ENCODE peak calls at places on chromosomes 3 and 15, in five cellular contexts. U, J, K, Y and X are unnamed samples.

GRCh38 chr15:91694829-91695205 is 158.7 kb upstream of the SLCO3A1 start:
- DNase-seq in U (peak), J (no peak), K (peak), Y (peak), X (peak)

GRCh38 chr3:171376125-171376947 is 83.9 kb downstream of the TNIK start:
- DNase-seq in U (peak), J (no peak), K (peak), Y (peak), X (peak)

GRCh38 chr3:188656196-188656982 is 502.4 kb downstream of the LPP start:
- DNase-seq in U (peak), J (peak), K (peak), Y (peak), X (no peak)

GRCh38 chr3:124951511-124952390 is 17.2 kb upstream of the MUC13 start:
- DNase-seq in U (peak), J (no peak), K (peak), Y (peak), X (no peak)

GRCh38 chr3:149494022-149494758 is 19.7 kb downstream of the TM4SF4 start:
- DNase-seq in U (peak), J (no peak), K (peak), Y (peak), X (peak)

GRCh38 chr3:156513619-156514018 is 41.3 kb downstream of the SSR3 start:
- DNase-seq in U (peak), J (no peak), K (no peak), Y (no peak), X (no peak)

GRCh38 chr15:77515613-77516012 is 94.9 kb downstream of the HMG20A start:
- DNase-seq in U (no peak), J (no peak), K (no peak), Y (no peak), X (no peak)

GRCh38 chr3:134104031-134104430 is 74.3 kb upstream of the SLCO2A1 start:
- DNase-seq in U (peak), J (no peak), K (no peak), Y (peak), X (no peak)

GRCh38 chr3:114649331-114649730 is 355.5 kb downstream of the TIGIT start:
- DNase-seq in U (peak), J (no peak), K (peak), Y (peak), X (no peak)

GRCh38 chr15:80309769-80310384 is 57.9 kb upstream of the CTXND1 start:
- DNase-seq in U (peak), J (peak), K (peak), Y (peak), X (peak)

GRCh38 chr3:123246846-123247245 is 45.1 kb downstream of the SEC22A start:
- DNase-seq in U (no peak), J (no peak), K (no peak), Y (no peak), X (no peak)

GRCh38 chr3:57826286-57826951 is 70.3 kb downstream of the SLMAP start:
- DNase-seq in U (peak), J (no peak), K (no peak), Y (no peak), X (no peak)

GRCh38 chr3:66722675-66723074 is 221.9 kb upstream of the LRIG1 start:
- DNase-seq in U (peak), J (no peak), K (peak), Y (no peak), X (peak)

GRCh38 chr15:74866090-74866489 is 7.1 kb downstream of the SCAMP2 start:
- DNase-seq in U (peak), J (peak), K (peak), Y (peak), X (peak)

GRCh38 chr15:78055923-78056713 is 21.4 kb downstream of the TBC1D2B start:
- DNase-seq in U (peak), J (no peak), K (no peak), Y (peak), X (peak)

DNA sequence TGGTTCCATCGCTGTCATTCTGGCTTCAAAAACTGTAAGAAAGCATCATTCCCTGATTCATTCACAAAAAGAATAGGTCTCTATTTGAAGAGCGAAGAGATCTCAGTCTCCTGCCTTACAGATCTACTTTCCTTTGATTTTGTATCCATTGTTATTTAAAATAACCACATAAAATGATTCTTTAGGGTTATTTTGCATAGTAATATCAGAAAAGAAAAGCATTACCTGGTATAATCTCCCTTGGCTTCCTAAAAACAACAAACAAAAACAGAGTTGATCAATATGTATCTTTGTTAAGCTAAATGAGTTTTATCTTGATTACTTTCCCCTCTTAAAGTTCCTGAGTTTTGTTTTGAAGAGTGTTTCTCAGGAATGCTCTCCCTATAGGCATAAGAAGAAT is 126.6 kb upstream of the LMOD3 start:
- DNase-seq in U (no peak), J (no peak), K (no peak), Y (no peak), X (no peak)
- H3K4me3 ChIP-seq in U (no peak), J (peak), K (no peak), Y (no peak), X (no peak)

GRCh38 chr3:192611411-192611810 is 115.9 kb downstream of the FGF12 start:
- DNase-seq in U (no peak), J (no peak), K (no peak), Y (no peak), X (no peak)
- H3K4me3 ChIP-seq in U (no peak), J (no peak), K (no peak), Y (no peak), X (no peak)

GRCh38 chr15:51939216-51939615 is 32.4 kb downstream of the LEO1 start:
- DNase-seq in U (peak), J (no peak), K (peak), Y (no peak), X (no peak)

GRCh38 chr15:51938286-51938685 is 33.3 kb downstream of the LEO1 start:
- DNase-seq in U (no peak), J (no peak), K (no peak), Y (peak), X (no peak)

GRCh38 chr15:51931638-51932037 is 39.9 kb downstream of the LEO1 start:
- DNase-seq in U (peak), J (no peak), K (peak), Y (peak), X (peak)

GRCh38 chr15:51936119-51936478 is 35.5 kb downstream of the LEO1 start:
- DNase-seq in U (no peak), J (no peak), K (no peak), Y (no peak), X (no peak)

DNA sequence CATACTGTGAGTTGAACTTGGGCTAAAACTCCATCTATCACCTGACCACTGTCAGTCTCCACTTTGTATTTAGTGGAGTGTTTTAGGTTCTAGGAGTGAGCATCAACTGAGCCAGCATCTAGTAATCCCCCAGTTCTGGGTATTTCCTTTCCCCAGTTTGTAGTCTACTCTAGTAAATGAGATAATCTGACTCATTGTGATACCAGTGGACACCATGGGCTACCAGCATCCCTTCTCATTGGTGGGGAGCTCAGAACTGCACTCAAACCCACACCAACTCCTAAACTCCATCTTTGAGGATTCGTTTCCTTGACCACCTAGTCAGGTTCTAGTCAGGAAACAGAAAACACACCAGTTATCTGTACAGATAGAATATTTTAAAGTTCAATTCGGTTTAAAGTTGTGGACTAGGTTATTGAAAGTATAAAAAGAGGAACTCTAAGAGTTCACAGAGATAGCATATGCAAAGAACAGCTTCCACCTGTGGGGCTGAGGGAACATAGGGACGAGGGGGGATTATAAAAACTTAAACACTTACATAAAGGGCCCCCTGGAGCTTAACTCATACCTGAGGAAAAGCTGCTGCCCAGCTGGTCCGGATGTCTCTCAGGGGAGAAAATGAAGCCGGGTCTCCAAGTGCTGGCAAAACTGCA is 36.0 kb downstream of the LEO1 start:
- DNase-seq in U (no peak), J (no peak), K (no peak), Y (no peak), X (no peak)
- H3K4me3 ChIP-seq in U (no peak), J (no peak), K (no peak), Y (no peak), X (no peak)

GRCh38 chr3:11185564-11186317 is 31.4 kb downstream of the HRH1 start:
- DNase-seq in U (peak), J (peak), K (peak), Y (peak), X (peak)
- H3K4me3 ChIP-seq in U (no peak), J (no peak), K (no peak), Y (peak), X (no peak)

DNA sequence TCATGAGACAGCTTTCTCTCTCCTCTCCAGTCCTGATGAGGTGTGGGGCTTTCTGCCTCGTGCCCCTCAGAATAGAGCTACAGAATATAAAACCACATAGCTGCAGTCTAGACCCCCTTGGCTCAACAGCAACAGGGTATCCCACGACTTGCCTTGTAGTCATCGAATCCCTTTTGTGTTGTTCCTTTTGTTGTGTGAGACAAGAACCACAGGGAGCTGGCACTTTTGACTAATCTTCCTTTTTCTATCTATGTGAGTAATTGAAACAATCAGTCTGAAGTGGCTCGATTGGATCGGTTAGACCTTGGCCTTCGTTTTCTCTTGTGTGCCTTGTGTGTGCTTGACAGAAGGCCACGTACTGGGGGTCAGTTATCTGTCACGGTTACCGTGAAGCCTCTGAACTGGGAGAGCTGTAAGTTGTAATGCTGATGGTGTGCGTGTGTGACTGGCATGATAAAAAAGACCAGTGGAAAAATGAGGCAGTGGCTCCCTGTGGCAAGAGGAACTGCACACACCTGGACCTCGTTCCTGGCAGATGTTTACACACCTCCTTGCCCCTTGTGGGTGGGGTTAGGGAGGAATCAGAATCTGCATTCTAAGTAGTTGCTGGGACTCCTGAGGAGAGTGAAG is 23.2 kb upstream of the IQCF6 start:
- DNase-seq in U (no peak), J (no peak), K (no peak), Y (no peak), X (no peak)
- H3K4me3 ChIP-seq in U (no peak), J (no peak), K (no peak), Y (no peak), X (no peak)

DNA sequence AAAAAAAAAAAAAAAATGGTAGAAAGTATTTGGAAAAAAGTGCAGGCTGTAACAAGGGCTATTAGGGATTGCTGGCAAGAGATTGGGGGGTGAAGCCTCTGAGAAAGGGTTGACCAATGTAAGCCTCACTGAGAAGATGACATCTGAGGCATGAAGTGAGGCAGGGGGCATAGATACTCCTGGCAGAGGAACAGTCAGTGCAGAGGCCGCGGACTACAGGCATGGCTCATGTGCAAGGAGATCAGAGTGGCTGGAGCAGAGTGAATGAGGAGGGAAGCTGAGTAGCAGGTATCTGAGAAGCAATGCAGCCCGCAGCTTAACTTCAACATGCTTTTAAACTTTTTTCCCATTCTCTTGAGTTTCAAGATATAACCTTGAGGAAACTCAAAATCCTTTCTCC is 5.4 kb downstream of the FBXL22 start:
- DNase-seq in U (no peak), J (no peak), K (no peak), Y (no peak), X (no peak)
- H3K4me3 ChIP-seq in U (no peak), J (no peak), K (no peak), Y (no peak), X (no peak)

GRCh38 chr3:147392083-147392916 is 14.0 kb downstream of the ZIC4 start:
- DNase-seq in U (no peak), J (no peak), K (peak), Y (no peak), X (no peak)
- H3K4me3 ChIP-seq in U (peak), J (peak), K (peak), Y (no peak), X (no peak)

GRCh38 chr15:85748729-85749128 is 46.0 kb downstream of the KLHL25 start:
- DNase-seq in U (no peak), J (no peak), K (no peak), Y (peak), X (no peak)

GRCh38 chr15:85751731-85752421 is 42.8 kb downstream of the KLHL25 start:
- DNase-seq in U (no peak), J (no peak), K (no peak), Y (no peak), X (no peak)

GRCh38 chr15:85750807-85751730 is 43.7 kb downstream of the KLHL25 start:
- DNase-seq in U (no peak), J (no peak), K (no peak), Y (no peak), X (no peak)

GRCh38 chr15:85749261-85750151 is 45.2 kb downstream of the KLHL25 start:
- DNase-seq in U (no peak), J (no peak), K (peak), Y (no peak), X (no peak)

DNA sequence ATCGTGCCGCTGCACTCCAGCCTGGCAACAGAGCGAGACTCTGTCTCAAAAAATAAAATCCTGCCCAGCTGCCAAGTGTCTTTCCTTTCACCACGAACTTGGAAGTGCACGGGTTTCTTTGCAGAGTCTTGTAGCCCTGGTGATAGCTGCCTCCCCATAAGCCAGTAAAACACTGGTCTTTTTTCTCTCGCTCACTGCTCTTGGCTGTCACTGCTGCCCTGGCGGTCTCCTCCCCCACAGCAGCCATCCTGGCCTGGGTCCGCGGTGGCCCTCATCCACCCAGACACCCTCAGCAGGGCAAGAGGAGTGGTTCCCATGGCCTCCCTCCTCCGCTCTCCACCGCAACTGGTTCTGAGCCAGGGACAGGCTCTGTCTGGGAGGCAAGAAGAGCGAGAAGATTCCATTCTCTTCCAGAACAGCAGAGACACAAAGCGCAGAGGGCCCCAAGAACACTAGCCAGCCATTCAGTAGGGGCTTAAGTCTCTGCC is 44.4 kb downstream of the KLHL25 start:
- DNase-seq in U (no peak), J (no peak), K (peak), Y (no peak), X (peak)
- H3K4me3 ChIP-seq in U (no peak), J (no peak), K (no peak), Y (no peak), X (no peak)